ENCODE peak calls at places on chromosomes 13 and 19, in eight cellular contexts. One of them, this sample, is unnamed.
A peak's percentile ranks its signal among the peaks of the same experiment; 100 is the strongest.

GRCh38 chr19:52646571-52647222 is 8.5 kb upstream of the ZNF83 start:
- DNase-seq in upper lobe of left lung: no peak
- DNase-seq in H7: no peak
- DNase-seq in fibroblast of lung: peak; percentile 17
- DNase-seq in thoracic aorta: no peak
- DNase-seq in retinal pigment epithelial cell: no peak
- DNase-seq in GM19239: no peak
- DNase-seq in pons: no peak
- DNase-seq in this sample: no peak

GRCh38 chr13:25732146-25732865 is 319.5 kb downstream of the SHISA2 start:
- DNase-seq in GM19239: no peak
- DNase-seq in H7: no peak
- DNase-seq in upper lobe of left lung: no peak
- DNase-seq in thoracic aorta: no peak
- DNase-seq in retinal pigment epithelial cell: no peak
- DNase-seq in fibroblast of lung: peak; percentile 40
- DNase-seq in pons: no peak
- DNase-seq in this sample: no peak

GRCh38 chr19:13794388-13794751 is 873 bp upstream of the ZSWIM4 start:
- DNase-seq in retinal pigment epithelial cell: peak; percentile 65
- DNase-seq in upper lobe of left lung: peak; percentile 62
- DNase-seq in fibroblast of lung: peak; percentile 96
- DNase-seq in GM19239: no peak
- DNase-seq in H7: no peak
- DNase-seq in thoracic aorta: peak; percentile 60
- DNase-seq in pons: no peak
- DNase-seq in this sample: no peak

GRCh38 chr13:34931572-34931971 is 10.5 kb upstream of the NBEA start:
- DNase-seq in GM19239: no peak
- DNase-seq in retinal pigment epithelial cell: no peak
- DNase-seq in thoracic aorta: no peak
- DNase-seq in pons: no peak
- DNase-seq in H7: no peak
- DNase-seq in upper lobe of left lung: no peak
- DNase-seq in fibroblast of lung: no peak
- DNase-seq in this sample: no peak

GRCh38 chr19:7363225-7363624 is 14.5 kb downstream of the ARHGEF18 start:
- DNase-seq in H7: no peak
- DNase-seq in pons: no peak
- DNase-seq in GM19239: no peak
- DNase-seq in upper lobe of left lung: no peak
- DNase-seq in fibroblast of lung: no peak
- DNase-seq in retinal pigment epithelial cell: no peak
- DNase-seq in thoracic aorta: no peak
- DNase-seq in this sample: no peak

GRCh38 chr13:44365008-44365407 is 8.6 kb upstream of the SERP2 start:
- DNase-seq in pons: no peak
- DNase-seq in fibroblast of lung: peak; percentile 48
- DNase-seq in retinal pigment epithelial cell: no peak
- DNase-seq in thoracic aorta: no peak
- DNase-seq in H7: no peak
- DNase-seq in upper lobe of left lung: no peak
- DNase-seq in GM19239: no peak
- DNase-seq in this sample: no peak

GRCh38 chr13:49499889-49500660 is 4.3 kb downstream of the PHF11 start:
- DNase-seq in GM19239: no peak
- DNase-seq in retinal pigment epithelial cell: peak; percentile 53
- DNase-seq in pons: no peak
- DNase-seq in upper lobe of left lung: no peak
- DNase-seq in fibroblast of lung: peak; percentile 86
- DNase-seq in H7: no peak
- DNase-seq in thoracic aorta: no peak
- DNase-seq in this sample: no peak

GRCh38 chr19:16445238-16446107 is 26.3 kb downstream of the EPS15L1 start:
- DNase-seq in retinal pigment epithelial cell: no peak
- DNase-seq in thoracic aorta: no peak
- DNase-seq in GM19239: no peak
- DNase-seq in upper lobe of left lung: peak; percentile 62
- DNase-seq in fibroblast of lung: peak; percentile 18
- DNase-seq in H7: no peak
- DNase-seq in pons: no peak
- DNase-seq in this sample: no peak

GRCh38 chr19:1837625-1838105 is 10.6 kb downstream of the REXO1 start:
- DNase-seq in retinal pigment epithelial cell: no peak
- DNase-seq in H7: peak; percentile 99
- DNase-seq in fibroblast of lung: no peak
- DNase-seq in GM19239: peak; percentile 94
- DNase-seq in upper lobe of left lung: no peak
- DNase-seq in thoracic aorta: no peak
- DNase-seq in pons: no peak
- DNase-seq in this sample: no peak

GRCh38 chr13:50901701-50902100 is 7.9 kb upstream of the RNASEH2B start:
- DNase-seq in pons: no peak
- DNase-seq in thoracic aorta: no peak
- DNase-seq in retinal pigment epithelial cell: no peak
- DNase-seq in upper lobe of left lung: no peak
- DNase-seq in H7: no peak
- DNase-seq in fibroblast of lung: no peak
- DNase-seq in GM19239: no peak
- DNase-seq in this sample: no peak

GRCh38 chr13:70249332-70250064 is 141.2 kb upstream of the KLHL1 start:
- DNase-seq in pons: no peak
- DNase-seq in thoracic aorta: no peak
- DNase-seq in GM19239: no peak
- DNase-seq in H7: no peak
- DNase-seq in fibroblast of lung: peak; percentile 13
- DNase-seq in upper lobe of left lung: no peak
- DNase-seq in retinal pigment epithelial cell: peak; percentile 15
- DNase-seq in this sample: no peak

GRCh38 chr13:71867101-71867814 is at the start of gene DACH1:
- DNase-seq in retinal pigment epithelial cell: peak; percentile 84
- DNase-seq in thoracic aorta: no peak
- DNase-seq in H7: peak; percentile 50
- DNase-seq in fibroblast of lung: peak; percentile 83
- DNase-seq in pons: peak; percentile 43
- DNase-seq in GM19239: peak; percentile 18
- DNase-seq in upper lobe of left lung: peak; percentile 53
- DNase-seq in this sample: peak; percentile 12

GRCh38 chr19:27780367-27781065 is 1432.4 kb downstream of the UQCRFS1 start:
- DNase-seq in retinal pigment epithelial cell: no peak
- DNase-seq in upper lobe of left lung: no peak
- DNase-seq in fibroblast of lung: no peak
- DNase-seq in thoracic aorta: no peak
- DNase-seq in GM19239: no peak
- DNase-seq in pons: no peak
- DNase-seq in H7: no peak
- DNase-seq in this sample: no peak

GRCh38 chr13:98171806-98172569 is 5.1 kb downstream of the RNF113B start:
- DNase-seq in GM19239: no peak
- DNase-seq in pons: peak; percentile 21
- DNase-seq in fibroblast of lung: peak; percentile 42
- DNase-seq in retinal pigment epithelial cell: no peak
- DNase-seq in H7: peak; percentile 30
- DNase-seq in upper lobe of left lung: peak; percentile 43
- DNase-seq in thoracic aorta: no peak
- DNase-seq in this sample: peak; percentile 52

GRCh38 chr13:44919103-44919804 is 70.0 kb downstream of the NUFIP1 start:
- DNase-seq in thoracic aorta: no peak
- DNase-seq in H7: no peak
- DNase-seq in pons: no peak
- DNase-seq in retinal pigment epithelial cell: no peak
- DNase-seq in upper lobe of left lung: no peak
- DNase-seq in fibroblast of lung: no peak
- DNase-seq in GM19239: no peak
- DNase-seq in this sample: no peak

GRCh38 chr19:4083677-4084546 is 17.2 kb upstream of the ZBTB7A start:
- DNase-seq in GM19239: no peak
- DNase-seq in upper lobe of left lung: peak; percentile 74
- DNase-seq in retinal pigment epithelial cell: no peak
- DNase-seq in thoracic aorta: no peak
- DNase-seq in fibroblast of lung: no peak
- DNase-seq in pons: peak; percentile 31
- DNase-seq in H7: peak; percentile 80
- DNase-seq in this sample: no peak

GRCh38 chr19:17305517-17306284 is at the start of gene MRPL34:
- DNase-seq in H7: peak; percentile 94
- DNase-seq in retinal pigment epithelial cell: peak; percentile 95
- DNase-seq in upper lobe of left lung: peak; percentile 99
- DNase-seq in thoracic aorta: peak; percentile 64
- DNase-seq in pons: peak; percentile 98
- DNase-seq in fibroblast of lung: peak; percentile 99
- DNase-seq in GM19239: no peak
- DNase-seq in this sample: peak; percentile 98

GRCh38 chr19:45716314-45717130 is 14.2 kb downstream of the FBXO46 start:
- DNase-seq in upper lobe of left lung: peak; percentile 44
- DNase-seq in pons: peak; percentile 56
- DNase-seq in GM19239: no peak
- DNase-seq in H7: peak; percentile 72
- DNase-seq in fibroblast of lung: peak; percentile 36
- DNase-seq in thoracic aorta: no peak
- DNase-seq in retinal pigment epithelial cell: no peak
- DNase-seq in this sample: peak; percentile 42

GRCh38 chr13:65387743-65388347 is 1842.3 kb downstream of the PCDH9 start:
- DNase-seq in fibroblast of lung: no peak
- DNase-seq in retinal pigment epithelial cell: no peak
- DNase-seq in pons: no peak
- DNase-seq in GM19239: no peak
- DNase-seq in thoracic aorta: no peak
- DNase-seq in upper lobe of left lung: no peak
- DNase-seq in H7: no peak
- DNase-seq in this sample: no peak

GRCh38 chr13:39407138-39407537 is 195.9 kb downstream of the LHFPL6 start:
- DNase-seq in pons: no peak
- DNase-seq in thoracic aorta: no peak
- DNase-seq in upper lobe of left lung: no peak
- DNase-seq in H7: no peak
- DNase-seq in retinal pigment epithelial cell: no peak
- DNase-seq in fibroblast of lung: no peak
- DNase-seq in GM19239: no peak
- DNase-seq in this sample: no peak

GRCh38 chr19:543912-544608 is at the start of gene GZMM:
- DNase-seq in GM19239: no peak
- DNase-seq in fibroblast of lung: no peak
- DNase-seq in pons: no peak
- DNase-seq in retinal pigment epithelial cell: no peak
- DNase-seq in H7: no peak
- DNase-seq in upper lobe of left lung: no peak
- DNase-seq in thoracic aorta: no peak
- DNase-seq in this sample: no peak

This sample was measured in globus pallidus.